ENCODE peak calls at places on chromosomes 5 and 9, in seven cellular contexts. One of them, this sample, is unnamed.

GRCh38 chr5:36870399-36871040 is 6.0 kb upstream of the NIPBL start:
- DNase-seq in AG10803: peak
- DNase-seq in heart right ventricle: no peak
- DNase-seq in nephron progenitor cell: peak
- DNase-seq in CD8-positive, alpha-beta T cell: no peak
- DNase-seq in Panc1: no peak
- DNase-seq in upper lobe of left lung: no peak
- DNase-seq in this sample: no peak

GRCh38 chr5:65072836-65073620 is 304.3 kb downstream of the CWC27 start:
- DNase-seq in CD8-positive, alpha-beta T cell: no peak
- DNase-seq in nephron progenitor cell: no peak
- DNase-seq in AG10803: peak
- DNase-seq in heart right ventricle: no peak
- DNase-seq in Panc1: no peak
- DNase-seq in upper lobe of left lung: no peak
- DNase-seq in this sample: no peak

GRCh38 chr5:59190746-59191145 is 607.9 kb downstream of the RAB3C start:
- DNase-seq in nephron progenitor cell: no peak
- DNase-seq in Panc1: no peak
- DNase-seq in AG10803: no peak
- DNase-seq in CD8-positive, alpha-beta T cell: no peak
- DNase-seq in heart right ventricle: no peak
- DNase-seq in upper lobe of left lung: no peak
- DNase-seq in this sample: no peak

GRCh38 chr5:144549580-144549979 is 378.9 kb downstream of the KCTD16 start:
- DNase-seq in AG10803: peak
- DNase-seq in nephron progenitor cell: no peak
- DNase-seq in heart right ventricle: no peak
- DNase-seq in Panc1: no peak
- DNase-seq in CD8-positive, alpha-beta T cell: no peak
- DNase-seq in upper lobe of left lung: no peak
- DNase-seq in this sample: no peak

GRCh38 chr9:23342296-23342695 is 483.7 kb downstream of the ELAVL2 start:
- DNase-seq in Panc1: no peak
- DNase-seq in heart right ventricle: no peak
- DNase-seq in nephron progenitor cell: no peak
- DNase-seq in CD8-positive, alpha-beta T cell: no peak
- DNase-seq in AG10803: no peak
- DNase-seq in upper lobe of left lung: no peak
- DNase-seq in this sample: no peak

GRCh38 chr9:116074658-116075057 is 78.9 kb upstream of the PAPPA start:
- DNase-seq in Panc1: no peak
- DNase-seq in upper lobe of left lung: no peak
- DNase-seq in heart right ventricle: no peak
- DNase-seq in CD8-positive, alpha-beta T cell: no peak
- DNase-seq in AG10803: peak
- DNase-seq in nephron progenitor cell: no peak
- DNase-seq in this sample: no peak

GRCh38 chr5:66582499-66582898 is 13.7 kb upstream of the MAST4 start:
- DNase-seq in CD8-positive, alpha-beta T cell: no peak
- DNase-seq in nephron progenitor cell: no peak
- DNase-seq in Panc1: no peak
- DNase-seq in AG10803: peak
- DNase-seq in heart right ventricle: no peak
- DNase-seq in upper lobe of left lung: no peak
- DNase-seq in this sample: no peak

GRCh38 chr5:174059247-174059646 is 13.7 kb downstream of the NSG2 start:
- DNase-seq in upper lobe of left lung: no peak
- DNase-seq in AG10803: no peak
- DNase-seq in Panc1: no peak
- DNase-seq in heart right ventricle: no peak
- DNase-seq in nephron progenitor cell: no peak
- DNase-seq in CD8-positive, alpha-beta T cell: no peak
- DNase-seq in this sample: no peak

GRCh38 chr5:122291000-122291592 is 20.9 kb upstream of the SNCAIP start:
- DNase-seq in upper lobe of left lung: no peak
- DNase-seq in nephron progenitor cell: no peak
- DNase-seq in CD8-positive, alpha-beta T cell: no peak
- DNase-seq in AG10803: no peak
- DNase-seq in Panc1: no peak
- DNase-seq in heart right ventricle: no peak
- DNase-seq in this sample: no peak

GRCh38 chr5:179310439-179311090 is 34.7 kb downstream of the ADAMTS2 start:
- DNase-seq in CD8-positive, alpha-beta T cell: no peak
- DNase-seq in Panc1: no peak
- DNase-seq in AG10803: no peak
- DNase-seq in heart right ventricle: no peak
- DNase-seq in upper lobe of left lung: no peak
- DNase-seq in nephron progenitor cell: no peak
- DNase-seq in this sample: no peak

GRCh38 chr5:37721447-37721871 is 118.4 kb downstream of the GDNF start:
- DNase-seq in upper lobe of left lung: no peak
- DNase-seq in AG10803: peak
- DNase-seq in nephron progenitor cell: no peak
- DNase-seq in CD8-positive, alpha-beta T cell: no peak
- DNase-seq in heart right ventricle: no peak
- DNase-seq in Panc1: no peak
- DNase-seq in this sample: no peak

GRCh38 chr5:170442381-170442780 is 53.2 kb upstream of the KCNMB1 start:
- DNase-seq in CD8-positive, alpha-beta T cell: no peak
- DNase-seq in AG10803: no peak
- DNase-seq in heart right ventricle: no peak
- DNase-seq in upper lobe of left lung: no peak
- DNase-seq in nephron progenitor cell: no peak
- DNase-seq in Panc1: no peak
- DNase-seq in this sample: no peak

GRCh38 chr9:123771690-123772089 is 158.2 kb downstream of the DENND1A start:
- DNase-seq in nephron progenitor cell: no peak
- DNase-seq in heart right ventricle: no peak
- DNase-seq in CD8-positive, alpha-beta T cell: no peak
- DNase-seq in upper lobe of left lung: no peak
- DNase-seq in AG10803: no peak
- DNase-seq in Panc1: no peak
- DNase-seq in this sample: no peak

GRCh38 chr9:114805670-114806551 is at the start of gene TNFSF15:
- DNase-seq in AG10803: no peak
- DNase-seq in Panc1: no peak
- DNase-seq in heart right ventricle: no peak
- DNase-seq in CD8-positive, alpha-beta T cell: no peak
- DNase-seq in nephron progenitor cell: peak
- DNase-seq in upper lobe of left lung: peak
- DNase-seq in this sample: no peak

GRCh38 chr5:11384441-11385250 is 519.6 kb downstream of the CTNND2 start:
- DNase-seq in AG10803: no peak
- DNase-seq in Panc1: no peak
- DNase-seq in upper lobe of left lung: no peak
- DNase-seq in CD8-positive, alpha-beta T cell: no peak
- DNase-seq in heart right ventricle: no peak
- DNase-seq in nephron progenitor cell: peak
- DNase-seq in this sample: no peak

GRCh38 chr9:130766904-130767262 is 68.2 kb upstream of the ABL1 start:
- DNase-seq in Panc1: no peak
- DNase-seq in CD8-positive, alpha-beta T cell: no peak
- DNase-seq in AG10803: no peak
- DNase-seq in nephron progenitor cell: no peak
- DNase-seq in heart right ventricle: no peak
- DNase-seq in upper lobe of left lung: no peak
- DNase-seq in this sample: no peak

GRCh38 chr5:137091473-137091872 is 407.7 kb downstream of the SPOCK1 start:
- DNase-seq in nephron progenitor cell: peak
- DNase-seq in CD8-positive, alpha-beta T cell: no peak
- DNase-seq in upper lobe of left lung: no peak
- DNase-seq in heart right ventricle: peak
- DNase-seq in AG10803: no peak
- DNase-seq in Panc1: no peak
- DNase-seq in this sample: no peak

GRCh38 chr9:104256031-104256709 is 162.1 kb downstream of the SMC2 start:
- DNase-seq in AG10803: peak
- DNase-seq in nephron progenitor cell: no peak
- DNase-seq in heart right ventricle: no peak
- DNase-seq in upper lobe of left lung: no peak
- DNase-seq in CD8-positive, alpha-beta T cell: no peak
- DNase-seq in Panc1: no peak
- DNase-seq in this sample: no peak

GRCh38 chr5:123422433-123423277 is 548 bp downstream of the CEP120 start:
- DNase-seq in AG10803: peak
- DNase-seq in nephron progenitor cell: no peak
- DNase-seq in heart right ventricle: peak
- DNase-seq in upper lobe of left lung: no peak
- DNase-seq in Panc1: peak
- DNase-seq in CD8-positive, alpha-beta T cell: no peak
- DNase-seq in this sample: no peak

GRCh38 chr9:108813951-108814601 is 41.7 kb downstream of the ACTL7B start:
- DNase-seq in heart right ventricle: peak
- DNase-seq in upper lobe of left lung: no peak
- DNase-seq in AG10803: peak
- DNase-seq in CD8-positive, alpha-beta T cell: no peak
- DNase-seq in nephron progenitor cell: no peak
- DNase-seq in Panc1: peak
- DNase-seq in this sample: no peak
- TF ChIP-seq CTCF in heart right ventricle: peak
- TF ChIP-seq CTCF in upper lobe of left lung: no peak
- TF ChIP-seq CTCF in AG10803: peak
- TF ChIP-seq CTCF in CD8-positive, alpha-beta T cell: no peak
- TF ChIP-seq CTCF in nephron progenitor cell: no peak
- TF ChIP-seq CTCF in Panc1: peak
- TF ChIP-seq CTCF in this sample: no peak

GRCh38 chr9:96651626-96652025 is 3.5 kb downstream of the PRXL2C start:
- DNase-seq in Panc1: no peak
- DNase-seq in heart right ventricle: no peak
- DNase-seq in AG10803: no peak
- DNase-seq in nephron progenitor cell: no peak
- DNase-seq in CD8-positive, alpha-beta T cell: no peak
- DNase-seq in upper lobe of left lung: no peak
- DNase-seq in this sample: no peak
- TF ChIP-seq CTCF in Panc1: peak
- TF ChIP-seq CTCF in heart right ventricle: peak
- TF ChIP-seq CTCF in AG10803: peak
- TF ChIP-seq CTCF in nephron progenitor cell: peak
- TF ChIP-seq CTCF in CD8-positive, alpha-beta T cell: peak
- TF ChIP-seq CTCF in upper lobe of left lung: no peak
- TF ChIP-seq CTCF in this sample: no peak

GRCh38 chr5:108295588-108296368 is 86.1 kb downstream of the FBXL17 start:
- DNase-seq in AG10803: peak
- DNase-seq in Panc1: peak
- DNase-seq in upper lobe of left lung: no peak
- DNase-seq in heart right ventricle: no peak
- DNase-seq in CD8-positive, alpha-beta T cell: no peak
- DNase-seq in nephron progenitor cell: no peak
- DNase-seq in this sample: no peak

GRCh38 chr5:108303086-108303485 is 78.8 kb downstream of the FBXL17 start:
- DNase-seq in heart right ventricle: no peak
- DNase-seq in nephron progenitor cell: no peak
- DNase-seq in CD8-positive, alpha-beta T cell: no peak
- DNase-seq in AG10803: no peak
- DNase-seq in upper lobe of left lung: no peak
- DNase-seq in Panc1: no peak
- DNase-seq in this sample: no peak

DNA sequence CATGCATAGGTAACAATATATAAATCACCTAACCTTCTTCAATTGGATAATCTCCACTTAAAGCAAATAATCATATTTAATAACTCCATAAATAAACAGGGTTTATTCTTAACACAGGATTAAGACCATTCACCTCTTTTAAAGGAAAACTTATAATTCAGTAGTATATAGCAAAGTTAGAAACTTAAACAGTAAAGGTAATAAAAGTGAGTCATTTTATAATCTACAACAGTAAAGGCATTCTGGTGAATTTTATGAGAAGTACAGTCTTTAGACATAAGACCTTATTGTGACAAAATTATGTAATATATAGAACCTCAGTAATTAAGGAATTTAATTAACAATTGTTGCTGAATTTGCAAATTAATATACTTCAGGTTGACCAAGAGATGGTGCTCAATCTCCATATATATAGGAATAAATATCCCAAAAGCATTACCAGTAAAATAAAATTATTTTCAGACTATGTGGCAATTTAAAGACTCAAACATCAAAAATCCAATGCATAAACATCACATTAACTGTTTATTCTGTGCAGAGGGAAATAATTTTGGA is 84.8 kb downstream of the FBXL17 start:
- DNase-seq in upper lobe of left lung: no peak
- DNase-seq in CD8-positive, alpha-beta T cell: no peak
- DNase-seq in Panc1: no peak
- DNase-seq in heart right ventricle: no peak
- DNase-seq in AG10803: no peak
- DNase-seq in nephron progenitor cell: no peak
- DNase-seq in this sample: no peak
- TF ChIP-seq CTCF in upper lobe of left lung: no peak
- TF ChIP-seq CTCF in CD8-positive, alpha-beta T cell: no peak
- TF ChIP-seq CTCF in Panc1: no peak
- TF ChIP-seq CTCF in heart right ventricle: no peak
- TF ChIP-seq CTCF in AG10803: no peak
- TF ChIP-seq CTCF in nephron progenitor cell: no peak
- TF ChIP-seq CTCF in this sample: no peak

GRCh38 chr5:38752622-38753021 is 93.2 kb upstream of the OSMR start:
- DNase-seq in upper lobe of left lung: no peak
- DNase-seq in AG10803: peak
- DNase-seq in heart right ventricle: no peak
- DNase-seq in CD8-positive, alpha-beta T cell: no peak
- DNase-seq in nephron progenitor cell: no peak
- DNase-seq in Panc1: no peak
- DNase-seq in this sample: no peak

GRCh38 chr5:38755171-38755570 is 90.6 kb upstream of the OSMR start:
- DNase-seq in AG10803: peak
- DNase-seq in heart right ventricle: no peak
- DNase-seq in upper lobe of left lung: no peak
- DNase-seq in CD8-positive, alpha-beta T cell: no peak
- DNase-seq in nephron progenitor cell: no peak
- DNase-seq in Panc1: no peak
- DNase-seq in this sample: no peak

GRCh38 chr5:38749861-38750260 is 96.0 kb upstream of the OSMR start:
- DNase-seq in heart right ventricle: no peak
- DNase-seq in nephron progenitor cell: no peak
- DNase-seq in AG10803: no peak
- DNase-seq in Panc1: no peak
- DNase-seq in CD8-positive, alpha-beta T cell: no peak
- DNase-seq in upper lobe of left lung: no peak
- DNase-seq in this sample: no peak

GRCh38 chr5:38753776-38754175 is 92.0 kb upstream of the OSMR start:
- DNase-seq in upper lobe of left lung: no peak
- DNase-seq in CD8-positive, alpha-beta T cell: no peak
- DNase-seq in heart right ventricle: no peak
- DNase-seq in nephron progenitor cell: no peak
- DNase-seq in AG10803: no peak
- DNase-seq in Panc1: no peak
- DNase-seq in this sample: no peak

DNA sequence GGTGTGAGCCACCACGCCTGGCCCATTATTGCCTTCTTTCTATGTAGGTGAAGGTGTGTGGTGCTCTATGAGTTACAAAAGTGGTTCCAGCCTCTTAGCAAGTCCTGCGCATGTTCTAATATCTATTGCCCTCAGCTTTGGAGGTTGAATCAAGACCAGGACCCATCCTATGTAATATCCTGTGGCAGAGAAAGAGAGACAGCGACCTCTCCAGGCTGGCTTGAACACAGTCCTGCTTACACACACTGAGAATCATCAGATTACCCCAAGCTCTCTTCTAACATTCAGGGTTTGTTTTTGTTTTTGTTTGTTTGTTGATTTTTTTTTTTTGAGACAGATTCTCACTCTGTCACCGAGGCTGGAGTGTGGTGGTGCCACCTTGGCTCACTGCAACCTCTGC is 94.7 kb upstream of the OSMR start:
- DNase-seq in nephron progenitor cell: no peak
- DNase-seq in CD8-positive, alpha-beta T cell: no peak
- DNase-seq in Panc1: no peak
- DNase-seq in heart right ventricle: no peak
- DNase-seq in AG10803: no peak
- DNase-seq in upper lobe of left lung: no peak
- DNase-seq in this sample: no peak
- TF ChIP-seq CTCF in nephron progenitor cell: no peak
- TF ChIP-seq CTCF in CD8-positive, alpha-beta T cell: no peak
- TF ChIP-seq CTCF in Panc1: peak
- TF ChIP-seq CTCF in heart right ventricle: no peak
- TF ChIP-seq CTCF in AG10803: no peak
- TF ChIP-seq CTCF in upper lobe of left lung: no peak
- TF ChIP-seq CTCF in this sample: no peak

This sample was measured in activated B cell treated with CpG ODN at 0.5 μM for 24 hours.